ENCODE peak calls at places on chromosomes 12 and 14, in five cellular contexts. One of them, this sample, is unnamed. For H3K4me1, the result is how much of the 10 kb centered on the place peaks cover.

GRCh38 chr12:62282375-62282774 is 22.2 kb downstream of the USP15 start:
- DNase-seq in breast epithelium: no peak
- DNase-seq in transverse colon: no peak
- DNase-seq in sigmoid colon: no peak
- DNase-seq in spleen: no peak
- DNase-seq in this sample: no peak

GRCh38 chr12:105296116-105297095 is 34.1 kb upstream of the C12orf75 start:
- DNase-seq in sigmoid colon: no peak
- DNase-seq in breast epithelium: no peak
- DNase-seq in transverse colon: no peak
- DNase-seq in spleen: no peak
- DNase-seq in this sample: no peak

GRCh38 chr14:22598896-22599244 is 770 bp downstream of the ABHD4 start:
- DNase-seq in transverse colon: peak
- DNase-seq in spleen: no peak
- DNase-seq in sigmoid colon: no peak
- DNase-seq in breast epithelium: no peak
- DNase-seq in this sample: peak

GRCh38 chr14:20503905-20504304 is 1.4 kb upstream of the RNASE10 start:
- DNase-seq in spleen: no peak
- DNase-seq in transverse colon: no peak
- DNase-seq in sigmoid colon: no peak
- DNase-seq in breast epithelium: no peak
- DNase-seq in this sample: no peak

GRCh38 chr14:94936411-94936892 is 166.5 kb upstream of the GSC start:
- DNase-seq in spleen: peak
- DNase-seq in transverse colon: peak
- DNase-seq in sigmoid colon: peak
- DNase-seq in breast epithelium: peak
- DNase-seq in this sample: peak

GRCh38 chr12:108798551-108799221 is 58.7 kb downstream of the SSH1 start:
- DNase-seq in sigmoid colon: peak
- DNase-seq in transverse colon: peak
- DNase-seq in spleen: peak
- DNase-seq in breast epithelium: no peak
- DNase-seq in this sample: no peak

GRCh38 chr14:73754911-73755360 is 40.8 kb upstream of the PNMA1 start:
- DNase-seq in breast epithelium: no peak
- DNase-seq in spleen: peak
- DNase-seq in sigmoid colon: peak
- DNase-seq in transverse colon: peak
- DNase-seq in this sample: peak

GRCh38 chr12:104137175-104137901 is 672 bp downstream of the NFYB start:
- DNase-seq in transverse colon: peak
- DNase-seq in sigmoid colon: peak
- DNase-seq in spleen: peak
- DNase-seq in breast epithelium: no peak
- DNase-seq in this sample: peak

GRCh38 chr12:5262450-5262849 is 169.5 kb upstream of the NTF3 start:
- DNase-seq in breast epithelium: no peak
- DNase-seq in sigmoid colon: no peak
- DNase-seq in spleen: no peak
- DNase-seq in transverse colon: no peak
- DNase-seq in this sample: no peak

GRCh38 chr14:66009104-66009503 is 477.1 kb upstream of the CCDC196 start:
- DNase-seq in sigmoid colon: no peak
- DNase-seq in breast epithelium: no peak
- DNase-seq in transverse colon: no peak
- DNase-seq in spleen: no peak
- DNase-seq in this sample: no peak

GRCh38 chr12:64691793-64692583 is 67.2 kb downstream of the GNS start:
- DNase-seq in sigmoid colon: no peak
- DNase-seq in transverse colon: no peak
- DNase-seq in breast epithelium: no peak
- DNase-seq in spleen: no peak
- DNase-seq in this sample: no peak

GRCh38 chr14:70397746-70398145 is 19.1 kb downstream of the SYNJ2BP start:
- DNase-seq in spleen: no peak
- DNase-seq in transverse colon: no peak
- DNase-seq in breast epithelium: no peak
- DNase-seq in sigmoid colon: no peak
- DNase-seq in this sample: no peak

GRCh38 chr14:65277027-65277426 is 135.5 kb upstream of the FUT8 start:
- DNase-seq in transverse colon: no peak
- DNase-seq in spleen: no peak
- DNase-seq in sigmoid colon: no peak
- DNase-seq in breast epithelium: no peak
- DNase-seq in this sample: no peak

GRCh38 chr14:73235531-73236155 is 1.7 kb upstream of the PAPLN start:
- DNase-seq in spleen: no peak
- DNase-seq in sigmoid colon: peak
- DNase-seq in breast epithelium: no peak
- DNase-seq in transverse colon: no peak
- DNase-seq in this sample: no peak

GRCh38 chr14:71235865-71236264 is 328.6 kb downstream of the PCNX1 start:
- DNase-seq in transverse colon: no peak
- DNase-seq in breast epithelium: no peak
- DNase-seq in sigmoid colon: peak
- DNase-seq in spleen: no peak
- DNase-seq in this sample: no peak

DNA sequence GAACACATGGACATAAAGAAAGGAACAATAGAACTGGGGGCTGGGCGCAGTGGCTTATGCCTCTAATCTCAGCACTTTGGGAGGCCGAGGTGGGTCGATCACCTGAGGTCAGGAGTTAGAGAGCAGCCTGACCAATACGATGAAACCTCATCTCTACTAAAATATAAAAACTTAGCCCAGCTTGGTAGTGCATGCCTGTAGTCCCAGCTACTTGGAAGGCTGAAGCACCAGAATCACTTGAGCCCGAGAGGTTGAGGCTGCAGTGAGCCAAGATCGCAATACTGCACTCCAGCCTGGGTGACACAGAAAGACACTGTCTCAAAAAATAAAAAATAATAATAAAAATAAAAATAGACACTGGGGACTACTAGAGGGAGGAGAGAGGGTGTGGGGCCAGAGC is 154.5 kb downstream of the SEC23A start:
- DNase-seq in spleen: no peak
- DNase-seq in breast epithelium: no peak
- DNase-seq in sigmoid colon: no peak
- DNase-seq in transverse colon: no peak
- DNase-seq in this sample: no peak
- TF ChIP-seq POLR2AphosphoS5 in spleen: no peak
- TF ChIP-seq POLR2AphosphoS5 in breast epithelium: no peak
- TF ChIP-seq POLR2AphosphoS5 in sigmoid colon: no peak
- TF ChIP-seq POLR2AphosphoS5 in transverse colon: no peak
- TF ChIP-seq POLR2AphosphoS5 in this sample: no peak

GRCh38 chr12:95151821-95152220 is 65.4 kb downstream of the FGD6 start:
- DNase-seq in transverse colon: no peak
- DNase-seq in breast epithelium: no peak
- DNase-seq in spleen: no peak
- DNase-seq in sigmoid colon: no peak
- DNase-seq in this sample: no peak
- H3K4me1 ChIP-seq in transverse colon: under half
- H3K4me1 ChIP-seq in breast epithelium: under half
- H3K4me1 ChIP-seq in spleen: under half
- H3K4me1 ChIP-seq in sigmoid colon: under half
- H3K4me1 ChIP-seq in this sample: under half

GRCh38 chr14:99793213-99794155 is at the start of gene EML1:
- DNase-seq in transverse colon: peak
- DNase-seq in spleen: peak
- DNase-seq in sigmoid colon: peak
- DNase-seq in breast epithelium: peak
- DNase-seq in this sample: peak
- TF ChIP-seq POLR2A in transverse colon: no peak
- TF ChIP-seq POLR2A in spleen: no peak
- TF ChIP-seq POLR2A in sigmoid colon: no peak
- TF ChIP-seq POLR2A in breast epithelium: no peak
- TF ChIP-seq POLR2A in this sample: no peak

GRCh38 chr14:77717608-77718305 is 9.9 kb downstream of the SLIRP start:
- DNase-seq in transverse colon: no peak
- DNase-seq in breast epithelium: no peak
- DNase-seq in sigmoid colon: no peak
- DNase-seq in spleen: no peak
- DNase-seq in this sample: no peak
- TF ChIP-seq POLR2AphosphoS5 in transverse colon: no peak
- TF ChIP-seq POLR2AphosphoS5 in breast epithelium: no peak
- TF ChIP-seq POLR2AphosphoS5 in sigmoid colon: no peak
- TF ChIP-seq POLR2AphosphoS5 in spleen: no peak
- TF ChIP-seq POLR2AphosphoS5 in this sample: no peak

DNA sequence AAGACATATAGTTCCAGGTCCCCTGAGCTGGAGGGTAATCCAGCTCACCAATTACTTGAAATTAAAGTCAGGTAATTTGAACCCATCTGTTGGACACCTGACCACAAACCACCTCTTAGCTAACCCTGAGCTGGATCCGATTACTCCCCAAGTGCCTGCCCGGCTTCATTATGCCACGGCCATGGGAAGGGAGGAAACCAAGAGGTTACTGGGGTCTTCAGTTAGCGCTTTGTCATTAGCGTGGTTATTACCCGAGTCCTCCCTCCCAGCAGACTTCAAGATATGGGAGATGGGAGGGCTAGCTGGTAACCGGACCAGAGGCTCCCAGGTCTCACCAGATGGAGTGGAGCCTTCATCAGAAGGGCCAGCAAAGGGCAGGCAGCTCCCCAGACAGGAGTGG is 1071.4 kb downstream of the BCL11B start:
- DNase-seq in spleen: no peak
- DNase-seq in breast epithelium: no peak
- DNase-seq in transverse colon: no peak
- DNase-seq in sigmoid colon: no peak
- DNase-seq in this sample: no peak
- H3K4me1 ChIP-seq in spleen: under half
- H3K4me1 ChIP-seq in breast epithelium: under half
- H3K4me1 ChIP-seq in transverse colon: under half
- H3K4me1 ChIP-seq in sigmoid colon: under half
- H3K4me1 ChIP-seq in this sample: under half

GRCh38 chr14:104977008-104977680 is 1.0 kb downstream of the AHNAK2 start:
- DNase-seq in breast epithelium: no peak
- DNase-seq in sigmoid colon: peak
- DNase-seq in spleen: peak
- DNase-seq in transverse colon: no peak
- DNase-seq in this sample: no peak

GRCh38 chr14:104976198-104977007 is 1.8 kb downstream of the AHNAK2 start:
- DNase-seq in transverse colon: peak
- DNase-seq in spleen: peak
- DNase-seq in breast epithelium: peak
- DNase-seq in sigmoid colon: peak
- DNase-seq in this sample: peak

GRCh38 chr14:104978774-104979691 is 859 bp upstream of the AHNAK2 start:
- DNase-seq in transverse colon: no peak
- DNase-seq in spleen: peak
- DNase-seq in sigmoid colon: peak
- DNase-seq in breast epithelium: no peak
- DNase-seq in this sample: no peak

GRCh38 chr14:104979758-104980591 is 1.8 kb upstream of the AHNAK2 start:
- DNase-seq in sigmoid colon: peak
- DNase-seq in transverse colon: no peak
- DNase-seq in spleen: peak
- DNase-seq in breast epithelium: peak
- DNase-seq in this sample: peak

GRCh38 chr14:104977681-104978647 is at the start of gene AHNAK2:
- DNase-seq in spleen: peak
- DNase-seq in sigmoid colon: peak
- DNase-seq in transverse colon: peak
- DNase-seq in breast epithelium: peak
- DNase-seq in this sample: peak
- TF ChIP-seq POLR2A in spleen: no peak
- TF ChIP-seq POLR2A in sigmoid colon: no peak
- TF ChIP-seq POLR2A in transverse colon: no peak
- TF ChIP-seq POLR2A in breast epithelium: no peak
- TF ChIP-seq POLR2A in this sample: no peak

GRCh38 chr12:55729592-55730446 is 1.0 kb upstream of the CD63 start:
- DNase-seq in sigmoid colon: peak
- DNase-seq in spleen: peak
- DNase-seq in transverse colon: peak
- DNase-seq in breast epithelium: peak
- DNase-seq in this sample: peak
- TF ChIP-seq POLR2AphosphoS5 in sigmoid colon: peak
- TF ChIP-seq POLR2AphosphoS5 in spleen: peak
- TF ChIP-seq POLR2AphosphoS5 in transverse colon: peak
- TF ChIP-seq POLR2AphosphoS5 in breast epithelium: peak
- TF ChIP-seq POLR2AphosphoS5 in this sample: peak

GRCh38 chr12:68260153-68260552 is 6.7 kb upstream of the IL22 start:
- DNase-seq in transverse colon: no peak
- DNase-seq in sigmoid colon: no peak
- DNase-seq in spleen: no peak
- DNase-seq in breast epithelium: no peak
- DNase-seq in this sample: no peak
- H3K4me1 ChIP-seq in transverse colon: under half
- H3K4me1 ChIP-seq in sigmoid colon: under half
- H3K4me1 ChIP-seq in spleen: under half
- H3K4me1 ChIP-seq in breast epithelium: under half
- H3K4me1 ChIP-seq in this sample: under half

GRCh38 chr14:35401422-35401729 is 3.2 kb downstream of the NFKBIA start:
- DNase-seq in spleen: no peak
- DNase-seq in sigmoid colon: no peak
- DNase-seq in transverse colon: no peak
- DNase-seq in breast epithelium: no peak
- DNase-seq in this sample: no peak

GRCh38 chr14:35401853-35402252 is 2.7 kb downstream of the NFKBIA start:
- DNase-seq in breast epithelium: no peak
- DNase-seq in spleen: no peak
- DNase-seq in sigmoid colon: peak
- DNase-seq in transverse colon: no peak
- DNase-seq in this sample: no peak

GRCh38 chr14:35402323-35403084 is 2.0 kb downstream of the NFKBIA start:
- DNase-seq in transverse colon: peak
- DNase-seq in sigmoid colon: peak
- DNase-seq in spleen: peak
- DNase-seq in breast epithelium: no peak
- DNase-seq in this sample: no peak

GRCh38 chr14:35399083-35399807 is 5.3 kb downstream of the NFKBIA start:
- DNase-seq in breast epithelium: no peak
- DNase-seq in spleen: no peak
- DNase-seq in sigmoid colon: no peak
- DNase-seq in transverse colon: no peak
- DNase-seq in this sample: no peak

DNA sequence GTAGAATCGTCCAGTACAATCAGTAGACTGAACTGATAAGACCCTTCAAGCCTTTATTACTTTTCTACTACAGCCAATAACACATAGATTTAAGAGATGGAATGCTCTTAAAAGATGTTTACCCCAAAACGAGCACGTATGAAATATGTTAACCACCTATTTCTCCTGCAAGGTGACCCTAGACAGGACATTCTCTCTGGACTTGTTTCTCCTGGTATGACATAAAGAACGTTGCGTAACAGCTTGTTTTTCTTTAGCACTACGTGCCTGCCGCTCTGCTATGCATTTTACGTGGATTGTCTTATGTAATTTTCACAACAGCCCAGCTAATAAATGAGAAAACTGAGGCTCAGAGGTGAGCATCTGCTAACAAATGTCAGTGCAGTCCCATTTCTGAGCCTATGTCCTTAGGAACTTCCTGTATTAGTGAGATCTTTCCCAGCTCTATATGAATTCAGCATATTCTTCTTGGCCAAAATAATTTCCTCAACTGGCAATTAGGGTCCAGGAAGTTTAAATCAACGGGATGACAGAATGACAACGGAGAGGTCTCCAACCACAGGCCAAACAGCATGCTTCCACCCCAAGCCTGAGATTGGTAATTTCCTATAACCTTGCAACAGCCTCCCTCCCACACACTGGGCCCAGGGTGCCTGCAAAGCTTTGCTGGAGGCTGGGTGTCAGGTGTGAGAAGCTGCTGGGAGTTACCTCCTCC is 3.7 kb downstream of the NFKBIA start:
- DNase-seq in breast epithelium: no peak
- DNase-seq in transverse colon: peak
- DNase-seq in sigmoid colon: peak
- DNase-seq in spleen: peak
- DNase-seq in this sample: no peak
- TF ChIP-seq POLR2A in breast epithelium: no peak
- TF ChIP-seq POLR2A in transverse colon: peak
- TF ChIP-seq POLR2A in sigmoid colon: no peak
- TF ChIP-seq POLR2A in spleen: peak
- TF ChIP-seq POLR2A in this sample: no peak